ENCODE peak calls at places on chromosomes 6 and 20, in six cellular contexts. X, W, V, C, N and K are unnamed samples.

GRCh38 chr20:57394087-57395082 is 3.2 kb downstream of the RBM38 start:
- DNase-seq in C (no peak), W (no peak), X (peak), V (no peak), N (no peak), K (no peak)

GRCh38 chr20:22106308-22106938 is 401.0 kb downstream of the PAX1 start:
- DNase-seq in X (no peak), C (no peak), N (no peak), V (peak), W (no peak), K (peak)

GRCh38 chr6:125714431-125715090 is 34.9 kb upstream of the HEY2 start:
- DNase-seq in V (no peak), N (no peak), X (no peak), W (no peak), C (no peak), K (no peak)

GRCh38 chr6:20205722-20206154 is 6.5 kb downstream of the MBOAT1 start:
- DNase-seq in C (no peak), W (no peak), V (no peak), N (no peak), X (no peak), K (no peak)

GRCh38 chr6:149031545-149032317 is 284.9 kb downstream of the UST start:
- DNase-seq in N (no peak), W (no peak), X (no peak), V (peak), C (no peak), K (no peak)

GRCh38 chr20:49937023-49937929 is 1.1 kb downstream of the RNF114 start:
- DNase-seq in C (no peak), W (no peak), N (no peak), V (no peak), X (peak), K (no peak)

GRCh38 chr6:129710722-129711631 is 1.0 kb upstream of the ARHGAP18 start:
- DNase-seq in N (no peak), C (no peak), V (no peak), X (no peak), W (no peak), K (no peak)

GRCh38 chr6:43256670-43257664 is 13.7 kb downstream of the TTBK1 start:
- DNase-seq in C (no peak), W (no peak), N (no peak), X (no peak), V (no peak), K (no peak)

GRCh38 chr6:6559994-6560393 is 28.5 kb upstream of the LY86 start:
- DNase-seq in V (no peak), W (no peak), C (no peak), X (no peak), N (no peak), K (no peak)

GRCh38 chr6:43786664-43787329 is 16.8 kb downstream of the VEGFA start:
- DNase-seq in V (peak), X (no peak), W (no peak), C (no peak), N (no peak), K (no peak)

GRCh38 chr6:43395822-43396221 is 26.4 kb upstream of the ZNF318 start:
- DNase-seq in X (no peak), W (peak), V (no peak), C (no peak), N (no peak), K (no peak)

GRCh38 chr6:124551711-124552233 is 410.5 kb upstream of the RNF217 start:
- DNase-seq in C (no peak), V (no peak), X (no peak), N (no peak), W (no peak), K (no peak)

GRCh38 chr6:158232445-158233213 is 64.5 kb downstream of the GTF2H5 start:
- DNase-seq in C (peak), W (peak), V (peak), X (peak), N (no peak), K (peak)

GRCh38 chr6:166570929-166571699 is 15.4 kb downstream of the RAMACL start:
- DNase-seq in X (no peak), V (no peak), C (no peak), N (no peak), W (no peak), K (no peak)
- TF ChIP-seq CTCF in X (no peak), V (no peak), C (no peak), N (no peak), W (no peak), K (no peak)

GRCh38 chr6:57324538-57324937 is 7.1 kb downstream of the PRIM2 start:
- DNase-seq in C (no peak), W (no peak), V (peak), N (no peak), X (no peak), K (no peak)

GRCh38 chr6:57328074-57328473 is 10.6 kb downstream of the PRIM2 start:
- DNase-seq in W (no peak), X (no peak), V (no peak), C (no peak), N (no peak), K (no peak)

GRCh38 chr6:57327311-57327710 is 9.9 kb downstream of the PRIM2 start:
- DNase-seq in V (no peak), N (no peak), W (no peak), X (no peak), C (no peak), K (no peak)

DNA sequence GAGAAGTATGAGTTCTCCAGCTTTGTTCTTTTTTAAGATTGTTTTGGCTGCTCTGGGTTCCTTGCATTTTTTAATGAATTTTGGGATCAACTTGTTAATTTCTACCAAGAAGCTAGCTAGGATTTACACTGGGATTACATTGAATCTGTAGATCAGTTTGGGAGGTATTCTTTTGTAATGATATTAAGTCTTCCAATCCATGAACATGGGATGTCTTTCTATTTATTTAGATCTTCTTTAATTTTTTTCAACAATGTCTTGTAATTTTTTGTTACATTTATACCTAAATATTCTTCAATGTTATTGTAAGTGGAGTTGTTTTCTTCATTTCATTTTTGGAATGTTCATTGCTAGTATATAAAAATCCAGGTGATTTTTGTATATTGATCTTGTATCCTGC is 12.5 kb downstream of the PRIM2 start:
- DNase-seq in N (no peak), W (no peak), V (no peak), X (no peak), C (no peak), K (no peak)
- TF ChIP-seq CTCF in N (no peak), W (no peak), V (no peak), X (no peak), C (no peak), K (no peak)

GRCh38 chr20:19433371-19434316 is 221.2 kb downstream of the SLC24A3 start:
- DNase-seq in W (no peak), N (no peak), X (no peak), C (no peak), V (peak), K (no peak)
- TF ChIP-seq CTCF in W (no peak), N (no peak), X (no peak), C (no peak), V (no peak), K (no peak)

GRCh38 chr20:23174821-23175220 is 88.7 kb upstream of the CD93 start:
- DNase-seq in W (no peak), N (no peak), V (no peak), X (no peak), C (no peak), K (no peak)

GRCh38 chr20:23180451-23180921 is 94.4 kb upstream of the CD93 start:
- DNase-seq in C (no peak), X (no peak), N (no peak), W (peak), V (no peak), K (no peak)

GRCh38 chr20:23179766-23180403 is 93.8 kb upstream of the CD93 start:
- DNase-seq in V (peak), X (no peak), W (no peak), C (no peak), N (no peak), K (no peak)

DNA sequence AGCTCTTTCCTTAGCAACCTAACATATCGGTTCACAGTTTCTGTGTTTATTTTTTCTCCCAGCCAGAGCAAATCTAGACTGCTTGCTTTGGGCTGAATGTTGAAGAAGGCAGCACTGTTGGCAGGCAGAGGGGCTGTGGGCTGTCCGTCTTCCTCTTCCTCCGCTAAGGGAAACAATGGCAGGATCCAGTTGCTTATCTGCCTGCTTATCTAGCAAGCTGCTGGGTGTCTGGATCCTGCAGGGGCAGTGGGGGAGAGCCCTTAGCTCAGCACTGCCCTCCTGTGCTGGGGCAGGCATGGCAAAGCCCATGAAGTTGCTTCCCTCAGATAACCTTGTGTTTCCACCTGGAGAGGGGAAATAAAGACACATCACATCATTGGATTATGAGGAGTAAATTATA is 92.7 kb upstream of the CD93 start:
- DNase-seq in W (peak), N (no peak), V (no peak), X (no peak), C (no peak), K (peak)
- TF ChIP-seq CTCF in W (peak), N (no peak), V (no peak), X (no peak), C (no peak), K (peak)

DNA sequence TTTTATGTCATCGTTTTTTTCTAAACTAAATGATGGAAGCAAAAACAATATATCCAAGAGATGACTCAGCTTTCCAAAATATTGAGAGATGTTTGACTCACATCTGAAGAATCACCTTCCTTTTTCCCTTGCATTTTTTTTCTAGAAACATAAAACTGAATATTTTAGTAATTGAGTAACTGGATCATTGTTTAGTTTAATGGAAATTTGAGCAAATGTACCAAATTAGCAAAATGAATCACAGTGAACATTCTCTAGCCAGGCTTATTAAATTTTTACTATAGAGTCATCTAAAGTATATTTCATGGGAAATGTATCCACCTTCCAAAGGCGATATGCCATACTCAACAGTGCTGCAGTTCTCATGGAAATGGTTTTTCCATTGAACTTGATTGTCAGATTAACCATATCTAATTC is 145.5 kb downstream of the TENT5A start:
- DNase-seq in C (no peak), N (no peak), W (no peak), V (peak), X (no peak), K (no peak)
- TF ChIP-seq CTCF in C (no peak), N (no peak), W (no peak), V (no peak), X (no peak), K (no peak)

GRCh38 chr6:169212897-169213813 is 40.5 kb downstream of the THBS2 start:
- DNase-seq in C (peak), W (peak), V (peak), X (peak), N (peak), K (peak)
- TF ChIP-seq CTCF in C (peak), W (peak), V (peak), X (peak), N (peak), K (no peak)

GRCh38 chr20:38321959-38322598 is 18.1 kb downstream of the BPI start:
- DNase-seq in N (no peak), V (peak), C (peak), W (no peak), X (no peak), K (peak)
- TF ChIP-seq CTCF in N (peak), V (peak), C (peak), W (peak), X (no peak), K (peak)

GRCh38 chr6:3512832-3513231 is 56.0 kb upstream of the SLC22A23 start:
- DNase-seq in C (no peak), W (no peak), N (no peak), V (no peak), X (no peak), K (no peak)
- TF ChIP-seq CTCF in C (no peak), W (no peak), N (no peak), V (no peak), X (no peak), K (no peak)

DNA sequence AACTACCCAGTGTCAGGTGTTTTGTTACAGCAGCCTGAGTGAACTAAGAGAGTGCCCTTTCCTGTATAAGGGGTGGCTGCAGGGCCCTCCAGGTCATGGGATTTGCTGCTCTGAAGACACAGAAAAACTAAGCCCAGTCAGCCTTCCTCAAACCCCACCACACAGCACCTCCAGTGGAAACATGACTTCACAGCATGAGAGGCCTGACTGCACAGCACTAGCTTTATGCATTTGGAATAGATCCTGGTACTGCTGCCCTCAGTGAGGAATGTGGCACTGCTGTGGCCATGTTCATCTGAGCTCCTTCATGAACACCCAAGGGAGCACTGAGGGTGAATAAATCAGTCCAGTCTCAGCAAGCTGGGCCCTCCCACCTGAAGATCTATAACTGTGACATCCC is 296.1 kb upstream of the FOXQ1 start:
- DNase-seq in V (no peak), N (no peak), C (peak), X (no peak), W (no peak), K (no peak)
- TF ChIP-seq CTCF in V (no peak), N (peak), C (peak), X (no peak), W (no peak), K (no peak)

DNA sequence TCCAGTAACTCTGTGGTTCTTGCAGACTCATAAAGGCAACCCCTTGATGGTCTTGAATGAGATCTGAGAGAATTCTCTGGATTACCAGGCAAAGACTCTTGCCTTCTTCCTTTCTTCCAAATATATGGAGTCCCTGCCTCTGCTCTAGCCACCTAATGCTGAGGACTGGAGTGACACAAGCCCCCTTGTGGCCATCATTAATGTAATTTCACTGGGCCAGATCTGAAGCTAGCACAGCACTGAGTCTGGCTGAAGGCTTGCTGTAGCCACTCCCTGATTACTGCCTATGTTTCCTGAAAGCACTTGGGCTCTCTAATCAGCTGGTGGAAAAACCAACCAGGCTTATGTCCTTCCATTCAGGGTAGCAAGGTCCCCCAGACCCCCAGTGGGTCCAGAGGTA is 559.3 kb upstream of the IRAK1BP1 start:
- DNase-seq in C (peak), N (no peak), W (no peak), V (peak), X (no peak), K (peak)
- TF ChIP-seq CTCF in C (peak), N (no peak), W (no peak), V (no peak), X (no peak), K (peak)